ENCODE peak calls at places on chromosomes 12 and 14, in seven cellular contexts. F is prostate gland, T is adrenal gland, Y is endodermal cell, P is upper lobe of left lung, S is right atrium auricular region, M is lower lobe of right lung. I is an unnamed sample.
A peak's percentile ranks its signal among the peaks of the same experiment; 100 is the strongest.

GRCh38 chr12:50390284-50390683 is 6.1 kb downstream of the FAM186A start:
- DNase-seq in F (no peak), T (no peak), Y (no peak), P (no peak), S (peak; percentile 16), M (no peak), I (no peak)

GRCh38 chr12:107564946-107565345 is 120.7 kb upstream of the PWP1 start:
- DNase-seq in F (no peak), T (peak; percentile 21), Y (peak; percentile 83), P (no peak), S (no peak), M (no peak), I (no peak)

GRCh38 chr12:65879878-65880277 is 55.6 kb downstream of the HMGA2 start:
- DNase-seq in F (no peak), T (no peak), Y (no peak), P (no peak), S (no peak), M (no peak), I (no peak)

GRCh38 chr14:92960706-92961566 is 38.0 kb downstream of the CHGA start:
- DNase-seq in F (peak; percentile 65), T (no peak), Y (no peak), P (no peak), S (no peak), M (no peak), I (no peak)

GRCh38 chr14:37707716-37708115 is 112.3 kb downstream of the TTC6 start:
- DNase-seq in F (no peak), T (no peak), Y (no peak), P (no peak), S (no peak), M (no peak), I (no peak)

GRCh38 chr12:77938301-77938700 is 107.6 kb downstream of the NAV3 start:
- DNase-seq in F (no peak), T (no peak), Y (no peak), P (no peak), S (no peak), M (no peak), I (no peak)

GRCh38 chr12:11658796-11659195 is 9.3 kb downstream of the ETV6 start:
- DNase-seq in F (no peak), T (no peak), Y (peak; percentile 24), P (no peak), S (no peak), M (no peak), I (no peak)

GRCh38 chr14:21419528-21419927 is 35.7 kb upstream of the SUPT16H start:
- DNase-seq in F (no peak), T (no peak), Y (no peak), P (no peak), S (no peak), M (no peak), I (no peak)

GRCh38 chr14:87678624-87679023 is 314.4 kb downstream of the GALC start:
- DNase-seq in F (no peak), T (no peak), Y (no peak), P (no peak), S (no peak), M (no peak), I (no peak)

DNA sequence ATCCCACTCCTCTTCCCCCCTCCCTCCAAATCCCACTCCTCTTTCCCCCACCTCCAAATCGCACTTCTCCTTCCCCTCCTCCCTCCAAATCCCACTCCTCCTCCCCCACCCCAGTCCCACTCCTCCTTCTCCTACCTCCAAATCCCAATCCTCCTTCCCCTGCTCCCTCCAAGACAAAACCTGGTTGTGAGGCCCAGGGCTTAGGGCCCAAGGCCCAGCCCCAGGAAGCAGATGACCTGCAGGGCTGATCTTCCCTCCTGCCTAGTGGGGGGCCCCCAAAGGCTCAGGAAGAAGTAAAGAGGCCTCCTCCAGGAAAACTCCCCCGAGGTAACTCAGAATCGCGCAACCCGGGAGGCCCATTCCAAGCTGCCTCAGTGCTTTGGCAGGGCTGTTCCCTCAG is 34.5 kb downstream of the NCOR2 start:
- DNase-seq in F (no peak), T (no peak), Y (no peak), P (no peak), S (no peak), M (no peak), I (no peak)
- H3K4me1 ChIP-seq in F (peaks cover 11% of the 10 kb centered on the region), T (peaks cover 23% of the 10 kb centered on the region), Y (no peaks in the 10 kb centered on the region), P (peaks cover 43% of the 10 kb centered on the region), S (no peaks in the 10 kb centered on the region), M (peaks cover 32% of the 10 kb centered on the region), I (peaks cover 14% of the 10 kb centered on the region)

DNA sequence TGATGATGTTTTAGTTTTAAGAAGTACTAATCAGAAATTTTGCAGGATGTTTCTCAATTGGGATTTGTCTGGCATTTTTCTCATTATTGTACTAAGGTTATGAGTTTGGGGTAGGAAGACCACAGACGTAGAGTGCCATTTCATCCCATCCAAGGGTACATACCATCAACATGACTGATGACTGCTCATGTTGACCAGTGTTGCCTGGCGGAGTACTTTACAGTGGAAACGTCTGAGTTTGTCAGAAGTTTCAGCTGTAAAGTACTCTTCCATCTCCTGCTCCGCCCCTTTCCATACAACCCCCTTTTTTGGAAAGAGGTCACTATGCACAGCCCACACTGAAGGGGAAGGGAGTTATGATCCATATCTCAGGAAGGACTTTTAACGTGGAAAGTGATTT is 74.2 kb downstream of the RCOR1 start:
- DNase-seq in F (no peak), T (no peak), Y (no peak), P (no peak), S (no peak), M (no peak), I (no peak)
- H3K4me1 ChIP-seq in F (peaks cover 3% of the 10 kb centered on the region), T (peaks cover 13% of the 10 kb centered on the region), Y (no peaks in the 10 kb centered on the region), P (peaks cover 35% of the 10 kb centered on the region), S (no peaks in the 10 kb centered on the region), M (peaks cover 24% of the 10 kb centered on the region), I (no peaks in the 10 kb centered on the region)

GRCh38 chr14:105173901-105174894 is 5.6 kb upstream of the JAG2 start:
- DNase-seq in F (no peak), T (peak; percentile 45), Y (no peak), P (no peak), S (no peak), M (no peak), I (no peak)
- H3K4me1 ChIP-seq in F (no peaks in the 10 kb centered on the region), T (peaks cover 8% of the 10 kb centered on the region), Y (no peaks in the 10 kb centered on the region), P (peaks cover 54% of the 10 kb centered on the region), S (no peaks in the 10 kb centered on the region), M (peaks cover 39% of the 10 kb centered on the region), I (no peaks in the 10 kb centered on the region)

DNA sequence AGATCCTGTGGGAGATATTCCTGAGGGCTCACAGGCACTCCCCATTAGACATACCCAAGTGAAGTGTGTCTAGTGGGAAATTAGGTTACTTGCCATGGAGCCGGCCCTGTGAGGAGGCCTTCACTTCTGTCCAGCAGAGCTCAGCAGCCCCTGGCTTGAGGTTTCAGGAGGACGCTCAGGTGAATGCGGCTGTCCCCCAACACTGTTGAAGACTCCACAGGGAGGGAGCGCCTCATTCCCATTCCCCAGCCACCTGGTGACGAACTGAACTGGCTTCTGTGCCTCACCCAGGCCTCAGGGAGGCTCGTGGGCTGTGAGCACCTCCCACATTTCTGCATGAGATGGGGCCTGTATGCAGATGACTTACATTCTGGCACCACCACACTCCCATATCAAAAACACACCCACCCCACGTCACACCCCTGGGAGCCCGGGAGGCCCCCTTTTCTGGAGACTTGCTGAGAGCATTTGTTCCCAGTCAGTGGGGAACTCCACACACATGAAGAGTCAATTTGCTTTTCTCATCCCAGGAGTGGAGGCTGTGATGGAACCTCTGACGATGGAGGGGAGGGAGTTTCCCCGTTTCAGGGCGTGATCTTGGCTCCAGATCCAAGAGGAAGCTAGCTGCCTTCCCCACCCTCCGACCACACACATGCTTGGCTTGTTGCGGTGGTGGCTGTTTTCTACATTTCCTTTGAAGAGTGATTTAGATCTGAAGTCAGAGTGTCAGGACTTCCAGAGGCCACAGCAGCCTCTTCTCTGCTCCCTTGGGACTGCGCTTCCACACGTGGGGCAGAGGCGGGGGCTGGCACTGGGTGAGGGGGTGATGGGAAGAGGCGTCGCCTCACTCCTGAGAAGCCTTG is 120.7 kb downstream of the ADGRD1 start:
- DNase-seq in F (no peak), T (peak; percentile 25), Y (peak; percentile 45), P (peak; percentile 18), S (peak; percentile 76), M (peak; percentile 34), I (no peak)
- H3K4me1 ChIP-seq in F (no peaks in the 10 kb centered on the region), T (no peaks in the 10 kb centered on the region), Y (no peaks in the 10 kb centered on the region), P (no peaks in the 10 kb centered on the region), S (no peaks in the 10 kb centered on the region), M (peaks cover 14% of the 10 kb centered on the region), I (no peaks in the 10 kb centered on the region)

GRCh38 chr12:124504273-124505000 is 63.0 kb downstream of the NCOR2 start:
- DNase-seq in F (no peak), T (no peak), Y (peak; percentile 86), P (no peak), S (no peak), M (no peak), I (no peak)
- H3K4me1 ChIP-seq in F (peaks cover 39% of the 10 kb centered on the region), T (peaks cover 47% of the 10 kb centered on the region), Y (peaks cover 27% of the 10 kb centered on the region), P (peaks cover 82% of the 10 kb centered on the region), S (no peaks in the 10 kb centered on the region), M (peaks cover 89% of the 10 kb centered on the region), I (peaks cover 26% of the 10 kb centered on the region)

I was measured in breast epithelium.